ENCODE peak calls at places on chromosome 1, in ten cellular contexts. Q is NCI-H774; W is AG04450; J is HFFc6; I is HT-29; V is endothelial cell; U is lower leg skin; O is GM19239; A is BJ; L is stimulated activated CD8-positive, alpha-beta memory T cell treated with anti-CD3 and anti-CD28 coated beads, Interleukin-2, amount 100 ng/mL, for 48 hours. N is an unnamed sample.

GRCh38 chr1:113456967-113457366 is 66.7 kb downstream of the MAGI3 start:
- DNase-seq in Q (peak), I (peak), V (no peak), W (peak), A (peak), O (no peak), U (no peak), L (no peak), J (peak), N (peak)

GRCh38 chr1:236990052-236990445 is 14.2 kb downstream of the MT1HL1 start:
- DNase-seq in O (no peak), W (no peak), A (no peak), J (no peak), U (no peak), L (no peak), V (no peak), Q (no peak), I (no peak), N (no peak)

GRCh38 chr1:119829636-119830035 is 18.4 kb upstream of the REG4 start:
- DNase-seq in U (no peak), W (no peak), I (no peak), J (no peak), V (no peak), A (no peak), Q (peak), L (no peak), O (no peak), N (no peak)

GRCh38 chr1:33721416-33721815 is 142.5 kb upstream of the HMGB4 start:
- DNase-seq in A (no peak), J (no peak), L (no peak), W (no peak), Q (no peak), I (no peak), U (peak), O (no peak), V (no peak), N (no peak)

GRCh38 chr1:50157306-50157705 is 48.6 kb downstream of the ELAVL4 start:
- DNase-seq in J (no peak), L (no peak), O (no peak), U (no peak), Q (no peak), V (no peak), I (no peak), A (no peak), W (no peak), N (no peak)

GRCh38 chr1:995665-996633 is 3.9 kb downstream of the HES4 start:
- DNase-seq in V (no peak), A (no peak), J (no peak), W (no peak), I (no peak), L (no peak), O (no peak), Q (no peak), U (no peak), N (no peak)

GRCh38 chr1:193190096-193190744 is 3.8 kb upstream of the B3GALT2 start:
- DNase-seq in J (peak), L (no peak), A (no peak), O (no peak), V (no peak), Q (no peak), I (peak), W (no peak), U (no peak), N (no peak)

GRCh38 chr1:95276429-95276828 is 42.4 kb downstream of the RWDD3 start:
- DNase-seq in J (no peak), O (no peak), A (no peak), V (no peak), L (no peak), I (no peak), W (no peak), Q (no peak), U (no peak), N (no peak)

GRCh38 chr1:29860681-29861080 is 624.4 kb downstream of the PTPRU start:
- DNase-seq in W (no peak), A (no peak), J (no peak), V (no peak), L (no peak), I (no peak), U (peak), O (no peak), Q (no peak), N (no peak)

GRCh38 chr1:214566158-214567104 is 15.0 kb upstream of the PTPN14 start:
- DNase-seq in I (no peak), O (no peak), J (peak), W (no peak), Q (no peak), L (peak), U (no peak), V (no peak), A (no peak), N (no peak)

GRCh38 chr1:67571406-67571805 is 113.6 kb upstream of the GADD45A start:
- DNase-seq in Q (no peak), I (no peak), U (no peak), O (no peak), V (no peak), W (no peak), J (no peak), A (no peak), L (no peak), N (no peak)

GRCh38 chr1:27026621-27027574 is 14.2 kb upstream of the TENT5B start:
- DNase-seq in W (no peak), U (peak), I (no peak), Q (no peak), V (peak), O (no peak), L (no peak), A (peak), J (no peak), N (peak)